ENCODE peak calls at places on chromosomes 2 and 18, in eight cellular contexts. N is neuronal stem cell, Q is NCI-H2081, C is frontal cortex, O is NCI-H446 treated with DMSO at 0.1 percent for 48 hours, T is cardiac fibroblast, K is T47D, H is ascending aorta. E is an unnamed sample.

GRCh38 chr18:12828116-12829051 is 55.7 kb downstream of the PTPN2 start:
- DNase-seq in N (no peak), Q (no peak), C (no peak), O (no peak), T (no peak), K (no peak), H (no peak), E (no peak)

GRCh38 chr2:223041527-223042109 is 10.4 kb upstream of the KCNE4 start:
- DNase-seq in N (no peak), Q (no peak), C (no peak), O (peak), T (peak), K (no peak), H (peak), E (no peak)

GRCh38 chr18:10689231-10689953 is 163.6 kb downstream of the NAPG start:
- DNase-seq in N (no peak), Q (no peak), C (no peak), O (no peak), T (no peak), K (no peak), H (no peak), E (no peak)

GRCh38 chr2:232781765-232782164 is 5.4 kb upstream of the KCNJ13 start:
- DNase-seq in N (no peak), Q (no peak), C (no peak), O (no peak), T (peak), K (no peak), H (no peak), E (no peak)

GRCh38 chr2:147331790-147332419 is 512.9 kb upstream of the ACVR2A start:
- DNase-seq in N (peak), Q (peak), C (no peak), O (peak), T (peak), K (peak), H (no peak), E (no peak)

GRCh38 chr18:26383454-26384270 is 157.4 kb downstream of the TAF4B start:
- DNase-seq in N (peak), Q (peak), C (no peak), O (peak), T (peak), K (no peak), H (no peak), E (peak)

GRCh38 chr18:21146016-21146415 is 34.4 kb upstream of the ROCK1 start:
- DNase-seq in N (no peak), Q (no peak), C (no peak), O (no peak), T (peak), K (no peak), H (no peak), E (no peak)

GRCh38 chr18:23453657-23454011 is 547 bp downstream of the RIOK3 start:
- DNase-seq in N (no peak), Q (no peak), C (no peak), O (no peak), T (peak), K (no peak), H (no peak), E (no peak)

GRCh38 chr18:8744656-8745055 is 39.3 kb downstream of the MTCL1 start:
- DNase-seq in N (no peak), Q (no peak), C (no peak), O (no peak), T (no peak), K (no peak), H (no peak), E (no peak)

GRCh38 chr2:237167038-237167437 is 81.3 kb downstream of the COPS8 start:
- DNase-seq in N (no peak), Q (no peak), C (no peak), O (no peak), T (no peak), K (no peak), H (no peak), E (no peak)

GRCh38 chr18:2970762-2971659 is 41.9 kb downstream of the LPIN2 start:
- DNase-seq in N (no peak), Q (no peak), C (no peak), O (no peak), T (no peak), K (no peak), H (no peak), E (no peak)

GRCh38 chr2:196242131-196242620 is 70.8 kb upstream of the STK17B start:
- DNase-seq in N (no peak), Q (no peak), C (no peak), O (no peak), T (no peak), K (no peak), H (no peak), E (no peak)

GRCh38 chr2:219497495-219498279 is 1.0 kb upstream of the GMPPA start:
- DNase-seq in N (no peak), Q (no peak), C (peak), O (no peak), T (peak), K (peak), H (peak), E (no peak)

GRCh38 chr18:50009772-50010171 is 185.2 kb downstream of the MYO5B start:
- DNase-seq in N (peak), Q (peak), C (no peak), O (no peak), T (peak), K (peak), H (no peak), E (peak)

GRCh38 chr2:25322313-25322712 is 19.4 kb downstream of the DNMT3A start:
- DNase-seq in N (no peak), Q (no peak), C (no peak), O (no peak), T (no peak), K (no peak), H (no peak), E (no peak)

GRCh38 chr2:181038796-181039195 is 58.4 kb downstream of the UBE2E3 start:
- DNase-seq in N (no peak), Q (no peak), C (no peak), O (no peak), T (no peak), K (no peak), H (no peak), E (no peak)

GRCh38 chr2:236743623-236744280 is 174.1 kb downstream of the ACKR3 start:
- DNase-seq in N (no peak), Q (no peak), C (no peak), O (no peak), T (peak), K (no peak), H (no peak), E (no peak)

GRCh38 chr2:23789012-23789411 is 137.9 kb downstream of the ATAD2B start:
- DNase-seq in N (no peak), Q (no peak), C (no peak), O (no peak), T (no peak), K (no peak), H (no peak), E (no peak)

GRCh38 chr2:138137949-138138348 is 173.7 kb downstream of the HNMT start:
- DNase-seq in N (no peak), Q (no peak), C (no peak), O (no peak), T (no peak), K (no peak), H (no peak), E (no peak)

GRCh38 chr2:86414996-86415395 is 26.2 kb upstream of the KDM3A start:
- DNase-seq in N (no peak), Q (peak), C (no peak), O (no peak), T (no peak), K (no peak), H (no peak), E (no peak)

GRCh38 chr2:121479882-121480522 is 50.7 kb upstream of the RNU4ATAC start:
- DNase-seq in N (no peak), Q (peak), C (no peak), O (peak), T (peak), K (no peak), H (no peak), E (no peak)

GRCh38 chr2:30201990-30202389 is 29.3 kb upstream of the LBH start:
- DNase-seq in N (no peak), Q (no peak), C (peak), O (no peak), T (peak), K (no peak), H (no peak), E (no peak)

GRCh38 chr18:22346342-22346967 is 71.3 kb downstream of the CTAGE1 start:
- DNase-seq in N (no peak), Q (no peak), C (no peak), O (no peak), T (peak), K (no peak), H (no peak), E (no peak)

GRCh38 chr2:190202604-190203003 is 117.0 kb downstream of the HIBCH start:
- DNase-seq in N (no peak), Q (no peak), C (no peak), O (no peak), T (no peak), K (no peak), H (no peak), E (no peak)

GRCh38 chr18:10046178-10046807 is 132.5 kb downstream of the VAPA start:
- DNase-seq in N (no peak), Q (no peak), C (no peak), O (no peak), T (no peak), K (no peak), H (no peak), E (no peak)

GRCh38 chr2:18077211-18077610 is 198.7 kb downstream of the KCNS3 start:
- DNase-seq in N (no peak), Q (no peak), C (no peak), O (no peak), T (no peak), K (no peak), H (no peak), E (no peak)

GRCh38 chr18:46903406-46903805 is 13.9 kb downstream of the PIAS2 start:
- DNase-seq in N (no peak), Q (no peak), C (no peak), O (no peak), T (no peak), K (no peak), H (no peak), E (no peak)

GRCh38 chr18:3816601-3817363 is 366.8 kb downstream of the TGIF1 start:
- DNase-seq in N (no peak), Q (no peak), C (no peak), O (no peak), T (peak), K (no peak), H (no peak), E (no peak)

GRCh38 chr18:12027046-12027445 is 45.7 kb downstream of the IMPA2 start:
- DNase-seq in N (no peak), Q (no peak), C (no peak), O (no peak), T (no peak), K (no peak), H (no peak), E (no peak)

GRCh38 chr18:74427442-74428112 is 29.5 kb downstream of the DIPK1C start:
- DNase-seq in N (no peak), Q (no peak), C (no peak), O (no peak), T (no peak), K (no peak), H (no peak), E (no peak)

E was measured in NCI-H1930.